ENCODE peak calls at places on chromosome 6, in seven cellular contexts. N is ovary, F is right cardiac atrium, P is suprapubic skin, B is psoas muscle, X is prostate gland, J is mesenchymal stem cell. A is an unnamed sample.
A peak's percentile ranks its signal among the peaks of the same experiment; 100 is the strongest.

GRCh38 chr6:11710221-11710836 is 68.3 kb downstream of the ADTRP start:
- DNase-seq in P (no peak), X (no peak), F (no peak), N (no peak), B (no peak), J (no peak), A (peak; percentile 48)

GRCh38 chr6:37155394-37156312 is 14.3 kb upstream of the PIM1 start:
- DNase-seq in N (no peak), X (no peak), J (no peak), P (no peak), F (no peak), B (no peak), A (peak; percentile 55)

GRCh38 chr6:19535351-19535750 is 301.8 kb upstream of the ID4 start:
- DNase-seq in B (no peak), P (no peak), J (no peak), F (no peak), X (no peak), N (no peak), A (no peak)

GRCh38 chr6:90493332-90493731 is 93.5 kb downstream of the MAP3K7 start:
- DNase-seq in F (no peak), N (no peak), J (peak; percentile 40), X (no peak), P (no peak), B (no peak), A (no peak)

GRCh38 chr6:19408331-19408730 is 428.8 kb upstream of the ID4 start:
- DNase-seq in F (no peak), B (no peak), N (no peak), P (no peak), X (no peak), J (no peak), A (no peak)

GRCh38 chr6:138805431-138805830 is 9.5 kb downstream of the ECT2L start:
- DNase-seq in N (no peak), F (peak; percentile 30), J (peak; percentile 38), B (no peak), P (no peak), X (no peak), A (no peak)

GRCh38 chr6:113190170-113190569 is 667.0 kb upstream of the MARCKS start:
- DNase-seq in N (no peak), P (no peak), J (no peak), X (no peak), F (no peak), B (no peak), A (no peak)

GRCh38 chr6:52829046-52829817 is 11.4 kb downstream of the GSTA5 start:
- DNase-seq in N (no peak), J (no peak), B (no peak), F (no peak), X (no peak), P (no peak), A (no peak)

GRCh38 chr6:22149501-22150490 is 147.0 kb downstream of the PRL start:
- DNase-seq in J (peak; percentile 41), X (no peak), N (no peak), P (no peak), B (no peak), F (no peak), A (no peak)

GRCh38 chr6:125154184-125155135 is 887 bp downstream of the TPD52L1 start:
- DNase-seq in B (peak; percentile 77), J (peak; percentile 32), F (peak; percentile 39), X (peak; percentile 66), N (peak; percentile 55), P (no peak), A (no peak)

GRCh38 chr6:170175644-170176620 is 114.9 kb downstream of the DLL1 start:
- DNase-seq in P (peak; percentile 71), N (peak; percentile 80), B (no peak), F (no peak), X (peak; percentile 4), J (no peak), A (no peak)

GRCh38 chr6:46024122-46024769 is 8.6 kb upstream of the CLIC5 start:
- DNase-seq in X (peak; percentile 22), N (no peak), J (no peak), P (no peak), B (no peak), F (no peak), A (no peak)

GRCh38 chr6:12602951-12603710 is 113.4 kb upstream of the PHACTR1 start:
- DNase-seq in X (peak; percentile 38), P (no peak), B (no peak), J (peak; percentile 63), N (no peak), F (peak; percentile 35), A (no peak)

GRCh38 chr6:113671440-113671839 is 185.7 kb upstream of the MARCKS start:
- DNase-seq in N (no peak), B (no peak), J (peak; percentile 56), F (no peak), X (no peak), P (no peak), A (no peak)

GRCh38 chr6:139262519-139263300 is 29.1 kb downstream of the TXLNB start:
- DNase-seq in J (no peak), N (no peak), P (no peak), F (no peak), B (no peak), X (no peak), A (peak; percentile 55)

GRCh38 chr6:152471459-152472070 is 165.6 kb downstream of the SYNE1 start:
- DNase-seq in B (no peak), X (no peak), F (no peak), J (no peak), P (no peak), N (no peak), A (no peak)

GRCh38 chr6:5995705-5996686 is 10.7 kb downstream of the NRN1 start:
- DNase-seq in J (no peak), B (peak; percentile 81), P (no peak), F (peak; percentile 66), N (no peak), X (no peak), A (no peak)

GRCh38 chr6:169937389-169938261 is 186.2 kb downstream of the ERMARD start:
- DNase-seq in F (no peak), X (no peak), N (no peak), P (no peak), B (no peak), J (no peak), A (no peak)

GRCh38 chr6:75363304-75363703 is 78.7 kb upstream of the TMEM30A start:
- DNase-seq in F (no peak), P (no peak), X (no peak), B (no peak), J (peak; percentile 10), N (no peak), A (no peak)

GRCh38 chr6:169627736-169628423 is 73.9 kb downstream of the WDR27 start:
- DNase-seq in P (no peak), B (no peak), J (no peak), X (no peak), F (no peak), N (no peak), A (no peak)

GRCh38 chr6:170088349-170088951 is 202.4 kb downstream of the DLL1 start:
- DNase-seq in X (no peak), B (peak; percentile 53), F (no peak), J (no peak), P (peak; percentile 78), N (peak; percentile 14), A (no peak)

GRCh38 chr6:35302604-35303218 is 5.1 kb downstream of the DEF6 start:
- DNase-seq in J (peak; percentile 24), B (peak; percentile 65), F (no peak), N (no peak), X (no peak), P (no peak), A (peak; percentile 86)

GRCh38 chr6:26389349-26389799 is 6.5 kb downstream of the BTN2A2 start:
- DNase-seq in N (no peak), F (no peak), P (no peak), B (no peak), J (no peak), X (no peak), A (no peak)

GRCh38 chr6:3653528-3654070 is 97.9 kb downstream of the PXDC1 start:
- DNase-seq in N (no peak), J (no peak), X (no peak), F (no peak), P (no peak), B (no peak), A (no peak)

GRCh38 chr6:14119764-14120163 is 2.2 kb downstream of the CD83 start:
- DNase-seq in P (no peak), B (no peak), X (no peak), J (no peak), F (no peak), N (no peak), A (no peak)

GRCh38 chr6:15264902-15265761 is 19.3 kb downstream of the JARID2 start:
- DNase-seq in J (peak; percentile 72), B (peak; percentile 64), F (no peak), X (peak; percentile 50), N (no peak), P (no peak), A (no peak)

GRCh38 chr6:15264412-15264811 is 18.5 kb downstream of the JARID2 start:
- DNase-seq in J (no peak), P (no peak), X (no peak), F (no peak), N (no peak), B (no peak), A (no peak)

GRCh38 chr6:15265787-15266186 is 19.9 kb downstream of the JARID2 start:
- DNase-seq in X (no peak), N (no peak), F (no peak), J (no peak), P (no peak), B (no peak), A (no peak)

GRCh38 chr6:15266423-15266996 is 20.6 kb downstream of the JARID2 start:
- DNase-seq in N (no peak), F (no peak), B (peak; percentile 68), J (peak; percentile 60), X (no peak), P (no peak), A (no peak)

GRCh38 chr6:15263780-15264374 is 18.0 kb downstream of the JARID2 start:
- DNase-seq in F (no peak), J (no peak), N (no peak), P (no peak), B (no peak), X (no peak), A (no peak)
- H3K4me1 ChIP-seq in F (peaks cover 37% of the 10 kb centered on the region), J (peaks cover 23% of the 10 kb centered on the region), N (peaks cover 34% of the 10 kb centered on the region), P (peaks cover 71% of the 10 kb centered on the region), B (peaks cover 59% of the 10 kb centered on the region), X (peaks cover 16% of the 10 kb centered on the region), A (peaks cover 85% of the 10 kb centered on the region)

GRCh38 chr6:18277181-18278006 is 13.1 kb upstream of the DEK start:
- DNase-seq in F (no peak), J (no peak), B (peak; percentile 55), X (no peak), P (no peak), N (no peak), A (no peak)
- H3K27ac ChIP-seq in F (no peak overlapping the region), J (no peak overlapping the region), B (peak overlapping the region; percentile 64), X (no peak overlapping the region), P (no peak overlapping the region), N (no peak overlapping the region), A (no peak overlapping the region)

GRCh38 chr6:108564178-108564577 is 3.5 kb downstream of the FOXO3 start:
- DNase-seq in P (no peak), J (peak; percentile 80), B (no peak), N (no peak), F (no peak), X (no peak), A (no peak)
- H3K4me3 ChIP-seq in P (peak overlapping the region; percentile 89), J (no peak overlapping the region), B (peak overlapping the region; percentile 76), N (peak overlapping the region; percentile 81), F (peak overlapping the region; percentile 23), X (no peak overlapping the region), A (no peak overlapping the region)

DNA sequence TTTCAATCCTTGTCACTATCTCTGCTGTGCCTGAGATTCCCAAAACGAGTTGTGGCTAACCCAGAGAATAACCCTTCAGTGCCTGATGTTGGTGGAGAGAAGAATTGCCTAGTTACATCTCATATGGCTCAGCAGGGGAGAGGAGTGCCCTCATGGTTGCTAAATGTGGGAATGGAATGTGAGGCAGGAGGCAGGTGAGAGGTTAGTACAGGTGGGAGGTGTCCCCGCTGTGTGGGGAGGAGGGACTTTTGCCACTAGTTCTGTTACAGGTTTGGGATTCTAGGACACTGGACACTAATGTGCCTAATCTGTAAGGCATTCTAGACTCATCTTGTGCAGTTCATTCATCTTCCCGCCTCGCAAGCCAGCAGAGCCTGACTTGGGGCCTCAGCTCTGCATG is 16.2 kb downstream of the TULP4 start:
- DNase-seq in P (no peak), F (no peak), B (no peak), N (no peak), X (no peak), J (no peak), A (no peak)
- H3K4me1 ChIP-seq in P (peaks cover 16% of the 10 kb centered on the region), F (peaks cover 3% of the 10 kb centered on the region), B (peaks cover 13% of the 10 kb centered on the region), N (peaks cover 3% of the 10 kb centered on the region), X (no peaks in the 10 kb centered on the region), J (peaks cover 5% of the 10 kb centered on the region), A (peaks cover 10% of the 10 kb centered on the region)

A was measured in CD4-positive, alpha-beta memory T cell.